ENCODE peak calls at places on chromosomes 11 and 22, in seven cellular contexts. One of them, this sample, is unnamed.

GRCh38 chr22:24156915-24157782 is 24.1 kb upstream of the SUSD2 start:
- DNase-seq in tibial artery: peak
- DNase-seq in neural crest cell: peak
- DNase-seq in tibial nerve: peak
- DNase-seq in fibroblast of the aortic adventitia: peak
- DNase-seq in NB4: peak
- DNase-seq in psoas muscle: peak
- DNase-seq in this sample: peak

GRCh38 chr22:24483966-24484545 is 11.1 kb upstream of the UPB1 start:
- DNase-seq in tibial artery: no peak
- DNase-seq in neural crest cell: no peak
- DNase-seq in tibial nerve: no peak
- DNase-seq in fibroblast of the aortic adventitia: peak
- DNase-seq in NB4: no peak
- DNase-seq in psoas muscle: no peak
- DNase-seq in this sample: no peak

GRCh38 chr22:31905356-31905755 is 39.0 kb upstream of the YWHAH start:
- DNase-seq in tibial artery: no peak
- DNase-seq in neural crest cell: no peak
- DNase-seq in tibial nerve: no peak
- DNase-seq in fibroblast of the aortic adventitia: no peak
- DNase-seq in NB4: no peak
- DNase-seq in psoas muscle: no peak
- DNase-seq in this sample: no peak

GRCh38 chr11:68904458-68904847 is 762 bp downstream of the IGHMBP2 start:
- DNase-seq in tibial artery: peak
- DNase-seq in neural crest cell: no peak
- DNase-seq in tibial nerve: no peak
- DNase-seq in fibroblast of the aortic adventitia: peak
- DNase-seq in NB4: peak
- DNase-seq in psoas muscle: peak
- DNase-seq in this sample: no peak

GRCh38 chr11:134017773-134018430 is 51.0 kb upstream of the JAM3 start:
- DNase-seq in tibial artery: no peak
- DNase-seq in neural crest cell: no peak
- DNase-seq in tibial nerve: no peak
- DNase-seq in fibroblast of the aortic adventitia: no peak
- DNase-seq in NB4: no peak
- DNase-seq in psoas muscle: no peak
- DNase-seq in this sample: no peak

GRCh38 chr11:11856638-11857037 is 14.9 kb downstream of the USP47 start:
- DNase-seq in tibial artery: no peak
- DNase-seq in neural crest cell: no peak
- DNase-seq in tibial nerve: no peak
- DNase-seq in fibroblast of the aortic adventitia: no peak
- DNase-seq in NB4: peak
- DNase-seq in psoas muscle: no peak
- DNase-seq in this sample: no peak

GRCh38 chr11:911031-911889 is 650 bp upstream of the CHID1 start:
- DNase-seq in tibial artery: peak
- DNase-seq in neural crest cell: peak
- DNase-seq in tibial nerve: no peak
- DNase-seq in fibroblast of the aortic adventitia: peak
- DNase-seq in NB4: peak
- DNase-seq in psoas muscle: peak
- DNase-seq in this sample: peak

GRCh38 chr22:46584081-46584903 is 35.9 kb upstream of the GRAMD4 start:
- DNase-seq in tibial artery: no peak
- DNase-seq in neural crest cell: no peak
- DNase-seq in tibial nerve: no peak
- DNase-seq in fibroblast of the aortic adventitia: no peak
- DNase-seq in NB4: no peak
- DNase-seq in psoas muscle: no peak
- DNase-seq in this sample: no peak

GRCh38 chr11:83661491-83662350 is 375.6 kb upstream of the CCDC90B start:
- DNase-seq in tibial artery: no peak
- DNase-seq in neural crest cell: no peak
- DNase-seq in tibial nerve: no peak
- DNase-seq in fibroblast of the aortic adventitia: no peak
- DNase-seq in NB4: no peak
- DNase-seq in psoas muscle: no peak
- DNase-seq in this sample: no peak

GRCh38 chr11:36945384-36945783 is 347.3 kb upstream of the RAG2 start:
- DNase-seq in tibial artery: no peak
- DNase-seq in neural crest cell: no peak
- DNase-seq in tibial nerve: no peak
- DNase-seq in fibroblast of the aortic adventitia: peak
- DNase-seq in NB4: peak
- DNase-seq in psoas muscle: no peak
- DNase-seq in this sample: no peak

GRCh38 chr11:73413246-73413645 is 37.0 kb downstream of the RELT start:
- DNase-seq in tibial artery: no peak
- DNase-seq in neural crest cell: no peak
- DNase-seq in tibial nerve: no peak
- DNase-seq in fibroblast of the aortic adventitia: no peak
- DNase-seq in NB4: no peak
- DNase-seq in psoas muscle: no peak
- DNase-seq in this sample: no peak

GRCh38 chr11:126440276-126440675 is 84.8 kb downstream of the ST3GAL4 start:
- DNase-seq in tibial artery: no peak
- DNase-seq in neural crest cell: no peak
- DNase-seq in tibial nerve: no peak
- DNase-seq in fibroblast of the aortic adventitia: no peak
- DNase-seq in NB4: peak
- DNase-seq in psoas muscle: no peak
- DNase-seq in this sample: no peak

GRCh38 chr11:123057604-123058305 is 4.2 kb downstream of the HSPA8 start:
- DNase-seq in tibial artery: no peak
- DNase-seq in neural crest cell: no peak
- DNase-seq in tibial nerve: no peak
- DNase-seq in fibroblast of the aortic adventitia: no peak
- DNase-seq in NB4: peak
- DNase-seq in psoas muscle: no peak
- DNase-seq in this sample: no peak

GRCh38 chr11:47466701-47467250 is 17.8 kb upstream of the RAPSN start:
- DNase-seq in tibial artery: no peak
- DNase-seq in neural crest cell: no peak
- DNase-seq in tibial nerve: no peak
- DNase-seq in fibroblast of the aortic adventitia: peak
- DNase-seq in NB4: no peak
- DNase-seq in psoas muscle: peak
- DNase-seq in this sample: no peak

GRCh38 chr11:13972033-13972910 is 9.7 kb downstream of the SPON1 start:
- DNase-seq in tibial artery: no peak
- DNase-seq in neural crest cell: no peak
- DNase-seq in tibial nerve: peak
- DNase-seq in fibroblast of the aortic adventitia: peak
- DNase-seq in NB4: no peak
- DNase-seq in psoas muscle: no peak
- DNase-seq in this sample: no peak

GRCh38 chr22:38347181-38347943 is 30.1 kb upstream of the CSNK1E start:
- DNase-seq in tibial artery: no peak
- DNase-seq in neural crest cell: no peak
- DNase-seq in tibial nerve: no peak
- DNase-seq in fibroblast of the aortic adventitia: no peak
- DNase-seq in NB4: no peak
- DNase-seq in psoas muscle: no peak
- DNase-seq in this sample: no peak

GRCh38 chr22:37803195-37803635 is 4.5 kb upstream of the GCAT start:
- DNase-seq in tibial artery: no peak
- DNase-seq in neural crest cell: no peak
- DNase-seq in tibial nerve: no peak
- DNase-seq in fibroblast of the aortic adventitia: no peak
- DNase-seq in NB4: no peak
- DNase-seq in psoas muscle: no peak
- DNase-seq in this sample: no peak

GRCh38 chr11:1224491-1225385 is 1.9 kb downstream of the MUC5B start:
- DNase-seq in tibial artery: no peak
- DNase-seq in neural crest cell: no peak
- DNase-seq in tibial nerve: no peak
- DNase-seq in fibroblast of the aortic adventitia: no peak
- DNase-seq in NB4: no peak
- DNase-seq in psoas muscle: peak
- DNase-seq in this sample: no peak

GRCh38 chr11:103486609-103487008 is 377.4 kb downstream of the DYNC2H1 start:
- DNase-seq in tibial artery: no peak
- DNase-seq in neural crest cell: no peak
- DNase-seq in tibial nerve: no peak
- DNase-seq in fibroblast of the aortic adventitia: no peak
- DNase-seq in NB4: no peak
- DNase-seq in psoas muscle: no peak
- DNase-seq in this sample: no peak

GRCh38 chr11:18720811-18721575 is 5.0 kb downstream of the IGSF22 start:
- DNase-seq in tibial artery: peak
- DNase-seq in neural crest cell: peak
- DNase-seq in tibial nerve: peak
- DNase-seq in fibroblast of the aortic adventitia: peak
- DNase-seq in NB4: no peak
- DNase-seq in psoas muscle: peak
- DNase-seq in this sample: peak

GRCh38 chr11:127862406-127862805 is 725.0 kb downstream of the ETS1 start:
- DNase-seq in tibial artery: no peak
- DNase-seq in neural crest cell: no peak
- DNase-seq in tibial nerve: no peak
- DNase-seq in fibroblast of the aortic adventitia: no peak
- DNase-seq in NB4: no peak
- DNase-seq in psoas muscle: no peak
- DNase-seq in this sample: no peak

GRCh38 chr11:123180166-123180565 is 14.9 kb downstream of the CLMP start:
- DNase-seq in tibial artery: no peak
- DNase-seq in neural crest cell: no peak
- DNase-seq in tibial nerve: no peak
- DNase-seq in fibroblast of the aortic adventitia: peak
- DNase-seq in NB4: peak
- DNase-seq in psoas muscle: no peak
- DNase-seq in this sample: no peak

GRCh38 chr11:96424693-96425092 is 34.9 kb downstream of the JRKL start:
- DNase-seq in tibial artery: no peak
- DNase-seq in neural crest cell: no peak
- DNase-seq in tibial nerve: no peak
- DNase-seq in fibroblast of the aortic adventitia: peak
- DNase-seq in NB4: no peak
- DNase-seq in psoas muscle: no peak
- DNase-seq in this sample: no peak

GRCh38 chr22:50576806-50577696 is 1.2 kb downstream of the CPT1B start:
- DNase-seq in tibial artery: no peak
- DNase-seq in neural crest cell: no peak
- DNase-seq in tibial nerve: no peak
- DNase-seq in fibroblast of the aortic adventitia: no peak
- DNase-seq in NB4: no peak
- DNase-seq in psoas muscle: no peak
- DNase-seq in this sample: no peak

GRCh38 chr22:50578776-50579310 is 616 bp upstream of the CPT1B start:
- DNase-seq in tibial artery: peak
- DNase-seq in neural crest cell: no peak
- DNase-seq in tibial nerve: no peak
- DNase-seq in fibroblast of the aortic adventitia: no peak
- DNase-seq in NB4: no peak
- DNase-seq in psoas muscle: no peak
- DNase-seq in this sample: no peak

GRCh38 chr22:50577697-50577986 is 585 bp downstream of the CPT1B start:
- DNase-seq in tibial artery: no peak
- DNase-seq in neural crest cell: no peak
- DNase-seq in tibial nerve: no peak
- DNase-seq in fibroblast of the aortic adventitia: no peak
- DNase-seq in NB4: no peak
- DNase-seq in psoas muscle: no peak
- DNase-seq in this sample: no peak

GRCh38 chr22:50579752-50580151 is 1.5 kb upstream of the CPT1B start:
- DNase-seq in tibial artery: no peak
- DNase-seq in neural crest cell: no peak
- DNase-seq in tibial nerve: no peak
- DNase-seq in fibroblast of the aortic adventitia: no peak
- DNase-seq in NB4: no peak
- DNase-seq in psoas muscle: no peak
- DNase-seq in this sample: no peak

GRCh38 chr22:50577987-50578775 is at the start of gene CPT1B:
- DNase-seq in tibial artery: peak
- DNase-seq in neural crest cell: no peak
- DNase-seq in tibial nerve: no peak
- DNase-seq in fibroblast of the aortic adventitia: peak
- DNase-seq in NB4: no peak
- DNase-seq in psoas muscle: peak
- DNase-seq in this sample: no peak
- TF ChIP-seq CTCF in tibial artery: no peak
- TF ChIP-seq CTCF in neural crest cell: no peak
- TF ChIP-seq CTCF in tibial nerve: no peak
- TF ChIP-seq CTCF in fibroblast of the aortic adventitia: no peak
- TF ChIP-seq CTCF in NB4: no peak
- TF ChIP-seq CTCF in psoas muscle: no peak
- TF ChIP-seq CTCF in this sample: no peak

DNA sequence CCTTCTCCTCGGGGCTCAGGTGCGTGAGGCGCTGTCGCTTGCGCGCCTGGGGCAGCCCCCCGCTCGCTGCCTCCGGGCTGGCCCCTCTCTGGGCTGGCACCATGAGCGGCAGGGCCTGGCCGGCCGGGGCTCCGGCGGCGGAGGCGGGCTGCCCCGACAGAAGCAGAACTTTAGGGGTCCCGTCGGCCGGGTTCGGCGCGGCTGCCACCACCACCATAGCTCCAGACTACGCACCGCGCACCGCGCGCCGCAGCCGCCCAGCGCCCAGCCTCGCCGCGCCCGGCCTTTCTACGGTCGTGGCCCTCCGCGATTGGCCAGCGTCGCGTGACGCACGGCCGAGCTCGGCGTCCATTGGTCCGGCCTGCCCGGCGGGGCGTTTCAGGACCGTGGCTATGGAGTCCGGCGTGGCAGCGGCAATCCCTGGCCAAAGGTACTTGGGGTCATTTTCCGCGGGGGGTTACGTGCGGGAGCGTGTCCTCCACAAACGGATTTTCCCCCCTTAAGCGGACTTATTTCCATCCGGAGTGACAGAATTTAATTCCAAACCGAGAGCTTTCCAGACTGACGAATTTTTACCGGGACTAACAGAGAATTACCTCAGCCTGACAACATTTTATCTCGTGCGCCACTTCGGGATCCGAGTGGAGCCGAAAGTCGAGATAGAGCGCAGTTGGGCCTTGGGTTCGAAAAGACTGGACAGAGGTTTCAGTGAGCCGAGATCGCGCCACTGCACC is at the start of gene XBP1:
- DNase-seq in tibial artery: peak
- DNase-seq in neural crest cell: peak
- DNase-seq in tibial nerve: peak
- DNase-seq in fibroblast of the aortic adventitia: peak
- DNase-seq in NB4: peak
- DNase-seq in psoas muscle: peak
- DNase-seq in this sample: peak
- TF ChIP-seq CTCF in tibial artery: no peak
- TF ChIP-seq CTCF in neural crest cell: no peak
- TF ChIP-seq CTCF in tibial nerve: no peak
- TF ChIP-seq CTCF in fibroblast of the aortic adventitia: no peak
- TF ChIP-seq CTCF in NB4: no peak
- TF ChIP-seq CTCF in psoas muscle: no peak
- TF ChIP-seq CTCF in this sample: no peak

GRCh38 chr22:17915676-17916075 is 108.7 kb downstream of the MICAL3 start:
- DNase-seq in tibial artery: no peak
- DNase-seq in neural crest cell: no peak
- DNase-seq in tibial nerve: no peak
- DNase-seq in fibroblast of the aortic adventitia: no peak
- DNase-seq in NB4: no peak
- DNase-seq in psoas muscle: no peak
- DNase-seq in this sample: no peak
- TF ChIP-seq CTCF in tibial artery: no peak
- TF ChIP-seq CTCF in neural crest cell: no peak
- TF ChIP-seq CTCF in tibial nerve: no peak
- TF ChIP-seq CTCF in fibroblast of the aortic adventitia: no peak
- TF ChIP-seq CTCF in NB4: no peak
- TF ChIP-seq CTCF in psoas muscle: no peak
- TF ChIP-seq CTCF in this sample: no peak

GRCh38 chr22:44807915-44808690 is 55.7 kb downstream of the ARHGAP8 start:
- DNase-seq in tibial artery: no peak
- DNase-seq in neural crest cell: peak
- DNase-seq in tibial nerve: no peak
- DNase-seq in fibroblast of the aortic adventitia: no peak
- DNase-seq in NB4: peak
- DNase-seq in psoas muscle: no peak
- DNase-seq in this sample: no peak
- TF ChIP-seq CTCF in tibial artery: no peak
- TF ChIP-seq CTCF in neural crest cell: peak
- TF ChIP-seq CTCF in tibial nerve: no peak
- TF ChIP-seq CTCF in fibroblast of the aortic adventitia: peak
- TF ChIP-seq CTCF in NB4: peak
- TF ChIP-seq CTCF in psoas muscle: no peak
- TF ChIP-seq CTCF in this sample: no peak